ENCODE peak calls at places on chromosome 9, in nine cellular contexts. One of them, this sample, is unnamed.

GRCh38 chr9:122053056-122053455 is 40.1 kb downstream of the TTLL11 start:
- DNase-seq in cardiac fibroblast: no peak
- DNase-seq in spleen: no peak
- DNase-seq in psoas muscle: no peak
- DNase-seq in activated B cell treated with CpG ODN at 0.5 μM for 24 hours: no peak
- DNase-seq in adrenal gland: no peak
- DNase-seq in uterus: no peak
- DNase-seq in type B pancreatic cell: no peak
- DNase-seq in neural crest cell: no peak
- DNase-seq in this sample: no peak

GRCh38 chr9:136995370-136995769 is 998 bp downstream of the CLIC3 start:
- DNase-seq in cardiac fibroblast: no peak
- DNase-seq in spleen: no peak
- DNase-seq in psoas muscle: no peak
- DNase-seq in activated B cell treated with CpG ODN at 0.5 μM for 24 hours: no peak
- DNase-seq in adrenal gland: no peak
- DNase-seq in uterus: no peak
- DNase-seq in type B pancreatic cell: no peak
- DNase-seq in neural crest cell: no peak
- DNase-seq in this sample: no peak

GRCh38 chr9:120892748-120893584 is 16.0 kb upstream of the PHF19 start:
- DNase-seq in cardiac fibroblast: peak; percentile 34
- DNase-seq in spleen: no peak
- DNase-seq in psoas muscle: no peak
- DNase-seq in activated B cell treated with CpG ODN at 0.5 μM for 24 hours: no peak
- DNase-seq in adrenal gland: no peak
- DNase-seq in uterus: no peak
- DNase-seq in type B pancreatic cell: no peak
- DNase-seq in neural crest cell: no peak
- DNase-seq in this sample: no peak

GRCh38 chr9:93666279-93666784 is 89.9 kb downstream of the PHF2 start:
- DNase-seq in cardiac fibroblast: no peak
- DNase-seq in spleen: peak; percentile 54
- DNase-seq in psoas muscle: peak; percentile 6
- DNase-seq in activated B cell treated with CpG ODN at 0.5 μM for 24 hours: no peak
- DNase-seq in adrenal gland: peak; percentile 4
- DNase-seq in uterus: no peak
- DNase-seq in type B pancreatic cell: no peak
- DNase-seq in neural crest cell: no peak
- DNase-seq in this sample: peak; percentile 38

GRCh38 chr9:84791608-84792007 is 122.1 kb downstream of the NTRK2 start:
- DNase-seq in cardiac fibroblast: no peak
- DNase-seq in spleen: no peak
- DNase-seq in psoas muscle: no peak
- DNase-seq in activated B cell treated with CpG ODN at 0.5 μM for 24 hours: no peak
- DNase-seq in adrenal gland: no peak
- DNase-seq in uterus: no peak
- DNase-seq in type B pancreatic cell: no peak
- DNase-seq in neural crest cell: no peak
- DNase-seq in this sample: no peak

GRCh38 chr9:93533863-93534262 is 42.5 kb upstream of the PHF2 start:
- DNase-seq in cardiac fibroblast: no peak
- DNase-seq in spleen: no peak
- DNase-seq in psoas muscle: no peak
- DNase-seq in activated B cell treated with CpG ODN at 0.5 μM for 24 hours: no peak
- DNase-seq in adrenal gland: no peak
- DNase-seq in uterus: no peak
- DNase-seq in type B pancreatic cell: no peak
- DNase-seq in neural crest cell: no peak
- DNase-seq in this sample: no peak

GRCh38 chr9:21434202-21435014 is 5.8 kb upstream of the IFNA1 start:
- DNase-seq in cardiac fibroblast: peak; percentile 85
- DNase-seq in spleen: no peak
- DNase-seq in psoas muscle: no peak
- DNase-seq in activated B cell treated with CpG ODN at 0.5 μM for 24 hours: no peak
- DNase-seq in adrenal gland: peak; percentile 27
- DNase-seq in uterus: no peak
- DNase-seq in type B pancreatic cell: no peak
- DNase-seq in neural crest cell: peak; percentile 50
- DNase-seq in this sample: no peak

GRCh38 chr9:5783982-5784381 is 48.9 kb downstream of the ERMP1 start:
- DNase-seq in cardiac fibroblast: no peak
- DNase-seq in spleen: no peak
- DNase-seq in psoas muscle: no peak
- DNase-seq in activated B cell treated with CpG ODN at 0.5 μM for 24 hours: no peak
- DNase-seq in adrenal gland: no peak
- DNase-seq in uterus: no peak
- DNase-seq in type B pancreatic cell: no peak
- DNase-seq in neural crest cell: no peak
- DNase-seq in this sample: no peak

GRCh38 chr9:123929177-123929869 is 603 bp downstream of the DENND1A start:
- DNase-seq in cardiac fibroblast: no peak
- DNase-seq in spleen: no peak
- DNase-seq in psoas muscle: peak; percentile 59
- DNase-seq in activated B cell treated with CpG ODN at 0.5 μM for 24 hours: no peak
- DNase-seq in adrenal gland: no peak
- DNase-seq in uterus: no peak
- DNase-seq in type B pancreatic cell: no peak
- DNase-seq in neural crest cell: no peak
- DNase-seq in this sample: no peak

GRCh38 chr9:32251539-32251938 is 132.9 kb upstream of the ACO1 start:
- DNase-seq in cardiac fibroblast: peak; percentile 63
- DNase-seq in spleen: no peak
- DNase-seq in psoas muscle: no peak
- DNase-seq in activated B cell treated with CpG ODN at 0.5 μM for 24 hours: no peak
- DNase-seq in adrenal gland: peak; percentile 59
- DNase-seq in uterus: peak; percentile 17
- DNase-seq in type B pancreatic cell: no peak
- DNase-seq in neural crest cell: peak; percentile 53
- DNase-seq in this sample: no peak

GRCh38 chr9:96161819-96162218 is 140.2 kb downstream of the HSD17B3 start:
- DNase-seq in cardiac fibroblast: no peak
- DNase-seq in spleen: no peak
- DNase-seq in psoas muscle: no peak
- DNase-seq in activated B cell treated with CpG ODN at 0.5 μM for 24 hours: no peak
- DNase-seq in adrenal gland: no peak
- DNase-seq in uterus: no peak
- DNase-seq in type B pancreatic cell: no peak
- DNase-seq in neural crest cell: no peak
- DNase-seq in this sample: no peak

GRCh38 chr9:24498632-24499031 is 47.1 kb downstream of the IZUMO3 start:
- DNase-seq in cardiac fibroblast: no peak
- DNase-seq in spleen: no peak
- DNase-seq in psoas muscle: no peak
- DNase-seq in activated B cell treated with CpG ODN at 0.5 μM for 24 hours: no peak
- DNase-seq in adrenal gland: no peak
- DNase-seq in uterus: no peak
- DNase-seq in type B pancreatic cell: no peak
- DNase-seq in neural crest cell: no peak
- DNase-seq in this sample: no peak

GRCh38 chr9:17004500-17004899 is 130.3 kb upstream of the CNTLN start:
- DNase-seq in cardiac fibroblast: peak; percentile 27
- DNase-seq in spleen: no peak
- DNase-seq in psoas muscle: no peak
- DNase-seq in activated B cell treated with CpG ODN at 0.5 μM for 24 hours: no peak
- DNase-seq in adrenal gland: no peak
- DNase-seq in uterus: no peak
- DNase-seq in type B pancreatic cell: no peak
- DNase-seq in neural crest cell: no peak
- DNase-seq in this sample: no peak

GRCh38 chr9:19184144-19184917 is 46.2 kb upstream of the DENND4C start:
- DNase-seq in cardiac fibroblast: peak; percentile 91
- DNase-seq in spleen: peak; percentile 85
- DNase-seq in psoas muscle: peak; percentile 78
- DNase-seq in activated B cell treated with CpG ODN at 0.5 μM for 24 hours: peak; percentile 26
- DNase-seq in adrenal gland: peak; percentile 80
- DNase-seq in uterus: peak; percentile 76
- DNase-seq in type B pancreatic cell: no peak
- DNase-seq in neural crest cell: no peak
- DNase-seq in this sample: peak; percentile 93

GRCh38 chr9:4592886-4593285 is 69.2 kb upstream of the PLPP6 start:
- DNase-seq in cardiac fibroblast: no peak
- DNase-seq in spleen: no peak
- DNase-seq in psoas muscle: no peak
- DNase-seq in activated B cell treated with CpG ODN at 0.5 μM for 24 hours: no peak
- DNase-seq in adrenal gland: no peak
- DNase-seq in uterus: no peak
- DNase-seq in type B pancreatic cell: no peak
- DNase-seq in neural crest cell: no peak
- DNase-seq in this sample: no peak

DNA sequence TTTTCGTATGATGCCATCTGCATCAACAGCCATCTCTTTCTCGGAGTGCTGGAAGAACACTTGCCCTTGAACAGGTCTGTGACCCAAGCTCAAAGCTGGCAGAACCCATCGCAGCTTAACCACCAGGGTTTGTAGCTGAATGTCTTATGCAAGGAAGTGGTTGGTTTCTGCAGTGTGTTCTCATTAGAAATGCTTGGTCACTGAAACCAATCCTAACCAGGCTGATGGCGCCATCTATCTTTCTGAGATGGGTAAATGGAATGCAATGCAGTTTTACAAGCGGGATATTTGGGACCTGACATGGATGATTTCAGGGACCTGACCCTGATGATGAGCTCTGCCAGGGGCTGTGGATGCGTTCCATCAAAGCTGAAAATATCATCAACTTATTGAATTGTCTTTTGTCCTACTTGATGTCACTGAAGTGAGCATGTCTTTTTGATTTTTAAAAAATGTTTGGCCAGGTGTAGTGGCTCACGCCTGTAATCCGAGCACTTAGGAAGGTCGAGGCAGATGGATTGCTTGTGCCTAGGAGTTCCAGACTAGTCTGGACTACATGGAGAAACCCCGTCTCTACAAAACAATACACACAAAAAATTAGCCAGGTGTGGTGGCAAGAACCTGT is 28.7 kb downstream of the DMRT3 start:
- DNase-seq in cardiac fibroblast: peak; percentile 62
- DNase-seq in spleen: no peak
- DNase-seq in psoas muscle: no peak
- DNase-seq in activated B cell treated with CpG ODN at 0.5 μM for 24 hours: no peak
- DNase-seq in adrenal gland: peak; percentile 22
- DNase-seq in uterus: no peak
- DNase-seq in type B pancreatic cell: no peak
- DNase-seq in neural crest cell: peak; percentile 18
- DNase-seq in this sample: no peak
- TF ChIP-seq CTCF in cardiac fibroblast: peak; percentile 49
- TF ChIP-seq CTCF in spleen: peak; percentile 24
- TF ChIP-seq CTCF in psoas muscle: peak; percentile 39
- TF ChIP-seq CTCF in activated B cell treated with CpG ODN at 0.5 μM for 24 hours: no peak
- TF ChIP-seq CTCF in adrenal gland: peak; percentile 49
- TF ChIP-seq CTCF in uterus: peak; percentile 28
- TF ChIP-seq CTCF in type B pancreatic cell: peak; percentile 75
- TF ChIP-seq CTCF in neural crest cell: peak; percentile 68
- TF ChIP-seq CTCF in this sample: peak; percentile 40

GRCh38 chr9:36134761-36135505 is 1.6 kb upstream of the GLIPR2 start:
- DNase-seq in cardiac fibroblast: no peak
- DNase-seq in spleen: no peak
- DNase-seq in psoas muscle: no peak
- DNase-seq in activated B cell treated with CpG ODN at 0.5 μM for 24 hours: no peak
- DNase-seq in adrenal gland: no peak
- DNase-seq in uterus: no peak
- DNase-seq in type B pancreatic cell: no peak
- DNase-seq in neural crest cell: no peak
- DNase-seq in this sample: no peak

GRCh38 chr9:36135791-36136276 is 699 bp upstream of the GLIPR2 start:
- DNase-seq in cardiac fibroblast: no peak
- DNase-seq in spleen: no peak
- DNase-seq in psoas muscle: no peak
- DNase-seq in activated B cell treated with CpG ODN at 0.5 μM for 24 hours: no peak
- DNase-seq in adrenal gland: no peak
- DNase-seq in uterus: peak; percentile 14
- DNase-seq in type B pancreatic cell: no peak
- DNase-seq in neural crest cell: no peak
- DNase-seq in this sample: no peak

GRCh38 chr9:36137392-36138004 is 965 bp downstream of the GLIPR2 start:
- DNase-seq in cardiac fibroblast: peak; percentile 41
- DNase-seq in spleen: no peak
- DNase-seq in psoas muscle: no peak
- DNase-seq in activated B cell treated with CpG ODN at 0.5 μM for 24 hours: no peak
- DNase-seq in adrenal gland: no peak
- DNase-seq in uterus: peak; percentile 54
- DNase-seq in type B pancreatic cell: no peak
- DNase-seq in neural crest cell: no peak
- DNase-seq in this sample: no peak

GRCh38 chr9:36136894-36137391 is 410 bp downstream of the GLIPR2 start:
- DNase-seq in cardiac fibroblast: no peak
- DNase-seq in spleen: no peak
- DNase-seq in psoas muscle: no peak
- DNase-seq in activated B cell treated with CpG ODN at 0.5 μM for 24 hours: no peak
- DNase-seq in adrenal gland: no peak
- DNase-seq in uterus: no peak
- DNase-seq in type B pancreatic cell: no peak
- DNase-seq in neural crest cell: no peak
- DNase-seq in this sample: no peak

GRCh38 chr9:36136277-36136893 is at the start of gene GLIPR2:
- DNase-seq in cardiac fibroblast: peak; percentile 80
- DNase-seq in spleen: peak; percentile 97
- DNase-seq in psoas muscle: peak; percentile 86
- DNase-seq in activated B cell treated with CpG ODN at 0.5 μM for 24 hours: peak; percentile 79
- DNase-seq in adrenal gland: peak; percentile 72
- DNase-seq in uterus: peak; percentile 83
- DNase-seq in type B pancreatic cell: no peak
- DNase-seq in neural crest cell: peak; percentile 45
- DNase-seq in this sample: peak; percentile 93
- TF ChIP-seq CTCF in cardiac fibroblast: no peak
- TF ChIP-seq CTCF in spleen: no peak
- TF ChIP-seq CTCF in psoas muscle: no peak
- TF ChIP-seq CTCF in activated B cell treated with CpG ODN at 0.5 μM for 24 hours: no peak
- TF ChIP-seq CTCF in adrenal gland: peak; percentile 18
- TF ChIP-seq CTCF in uterus: peak; percentile 43
- TF ChIP-seq CTCF in type B pancreatic cell: peak; percentile 67
- TF ChIP-seq CTCF in neural crest cell: peak; percentile 53
- TF ChIP-seq CTCF in this sample: no peak

DNA sequence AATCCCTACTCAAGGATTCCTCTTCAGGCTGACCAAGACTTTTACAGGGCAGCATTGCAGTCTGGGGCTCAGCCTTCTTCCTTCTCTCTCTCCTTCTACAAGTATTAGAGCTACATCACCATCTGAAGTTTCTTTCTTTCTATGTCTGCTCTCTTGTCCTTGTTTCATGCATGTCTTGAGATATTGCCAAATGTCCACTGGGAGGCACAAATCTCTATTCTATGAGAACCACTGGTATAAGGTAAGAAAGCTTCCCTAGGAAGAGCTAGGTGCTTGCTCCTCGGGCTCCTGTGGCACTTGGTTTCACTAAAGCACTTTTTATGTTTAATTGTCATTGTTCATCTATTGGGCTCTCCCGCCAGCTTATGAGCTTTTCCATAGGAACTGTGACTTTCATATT is 289.2 kb upstream of the PCSK5 start:
- DNase-seq in cardiac fibroblast: no peak
- DNase-seq in spleen: no peak
- DNase-seq in psoas muscle: no peak
- DNase-seq in activated B cell treated with CpG ODN at 0.5 μM for 24 hours: no peak
- DNase-seq in adrenal gland: no peak
- DNase-seq in uterus: no peak
- DNase-seq in type B pancreatic cell: no peak
- DNase-seq in neural crest cell: no peak
- DNase-seq in this sample: no peak
- TF ChIP-seq CTCF in cardiac fibroblast: no peak
- TF ChIP-seq CTCF in spleen: no peak
- TF ChIP-seq CTCF in psoas muscle: no peak
- TF ChIP-seq CTCF in activated B cell treated with CpG ODN at 0.5 μM for 24 hours: no peak
- TF ChIP-seq CTCF in adrenal gland: no peak
- TF ChIP-seq CTCF in uterus: no peak
- TF ChIP-seq CTCF in type B pancreatic cell: peak; percentile 30
- TF ChIP-seq CTCF in neural crest cell: no peak
- TF ChIP-seq CTCF in this sample: no peak

GRCh38 chr9:125428060-125428481 is 166.4 kb downstream of the GAPVD1 start:
- DNase-seq in cardiac fibroblast: peak; percentile 17
- DNase-seq in spleen: no peak
- DNase-seq in psoas muscle: peak; percentile 58
- DNase-seq in activated B cell treated with CpG ODN at 0.5 μM for 24 hours: peak; percentile 37
- DNase-seq in adrenal gland: peak; percentile 32
- DNase-seq in uterus: no peak
- DNase-seq in type B pancreatic cell: no peak
- DNase-seq in neural crest cell: no peak
- DNase-seq in this sample: peak; percentile 41
- TF ChIP-seq CTCF in cardiac fibroblast: peak; percentile 49
- TF ChIP-seq CTCF in spleen: no peak
- TF ChIP-seq CTCF in psoas muscle: peak; percentile 48
- TF ChIP-seq CTCF in activated B cell treated with CpG ODN at 0.5 μM for 24 hours: no peak
- TF ChIP-seq CTCF in adrenal gland: peak; percentile 35
- TF ChIP-seq CTCF in uterus: no peak
- TF ChIP-seq CTCF in type B pancreatic cell: peak; percentile 59
- TF ChIP-seq CTCF in neural crest cell: peak; percentile 56
- TF ChIP-seq CTCF in this sample: peak; percentile 25

This sample was measured in kidney.